ENCODE peak calls at places on chromosomes 13 and 19, in six cellular contexts. H is stimulated activated CD4-positive, alpha-beta T cell treated with anti-CD3 and anti-CD28 coated beads, Interleukin-15, amount 100 ng/mL, for 1 hour; G is ureter; W is NCI-H82; J is activated naive CD4-positive, alpha-beta T cell; K is cardiac septum. F is an unnamed sample.

GRCh38 chr13:35724480-35724879 is 248.0 kb upstream of the MAB21L1 start:
- DNase-seq in H (no peak), J (no peak), G (no peak), W (no peak), K (no peak), F (no peak)

GRCh38 chr19:2661615-2662014 is 40.9 kb downstream of the GNG7 start:
- DNase-seq in G (no peak), W (no peak), K (no peak), J (no peak), H (no peak), F (no peak)

GRCh38 chr19:51587264-51588191 is 16.4 kb downstream of the ZNF175 start:
- DNase-seq in J (no peak), G (no peak), W (no peak), K (no peak), H (no peak), F (no peak)

GRCh38 chr19:6424190-6424938 is at the start of gene KHSRP:
- DNase-seq in H (peak), J (no peak), W (peak), G (no peak), K (no peak), F (no peak)

GRCh38 chr19:13154241-13154778 is 4.1 kb downstream of the IER2 start:
- DNase-seq in W (peak), H (peak), J (no peak), G (peak), K (peak), F (no peak)

GRCh38 chr13:37446503-37446902 is 152.1 kb downstream of the POSTN start:
- DNase-seq in G (no peak), W (no peak), J (no peak), H (no peak), K (no peak), F (no peak)

GRCh38 chr13:110454956-110455355 is 106.6 kb downstream of the RAB20 start:
- DNase-seq in J (no peak), H (no peak), W (no peak), K (peak), G (no peak), F (no peak)

GRCh38 chr19:35966771-35967170 is 28.2 kb upstream of the SDHAF1 start:
- DNase-seq in W (no peak), H (no peak), G (no peak), K (no peak), J (no peak), F (no peak)

GRCh38 chr13:24039621-24040475 is 120.7 kb upstream of the SPATA13 start:
- DNase-seq in K (no peak), W (no peak), J (no peak), G (no peak), H (no peak), F (no peak)

GRCh38 chr13:23443878-23444277 is 10.4 kb upstream of the SACS start:
- DNase-seq in H (no peak), J (no peak), W (no peak), K (no peak), G (no peak), F (no peak)

GRCh38 chr13:106455777-106456176 is 79.7 kb downstream of the EFNB2 start:
- DNase-seq in J (no peak), K (no peak), G (no peak), W (no peak), H (no peak), F (no peak)

GRCh38 chr13:98143601-98144500 is 957 bp downstream of the FARP1 start:
- DNase-seq in G (no peak), K (no peak), J (no peak), W (peak), H (no peak), F (no peak)

GRCh38 chr19:14554382-14554812 is 17.5 kb downstream of the NDUFB7 start:
- DNase-seq in W (peak), H (no peak), J (no peak), G (no peak), K (no peak), F (no peak)

GRCh38 chr13:113493315-113493951 is 2.9 kb upstream of the DCUN1D2 start:
- DNase-seq in W (no peak), G (no peak), H (no peak), K (no peak), J (no peak), F (no peak)

F was measured in NCI-H1048.